ENCODE peak calls at places on chromosomes 11 and 22, in nine cellular contexts. J is H1, B is transverse colon, Q is sigmoid colon, G is HepG2, U is esophagus muscularis mucosa, Y is suprapubic skin, D is K562, Z is upper lobe of left lung. M is an unnamed sample.
A peak's percentile ranks its signal among the peaks of the same experiment; 100 is the strongest.

GRCh38 chr22:17844150-17844549 is 69.9 kb upstream of the BID start:
- DNase-seq in Q (no peak), U (no peak), J (no peak), Y (no peak), B (no peak), D (no peak), Z (no peak), G (no peak), M (no peak)

GRCh38 chr11:118398797-118399564 is 2.4 kb upstream of the ATP5MG start:
- DNase-seq in Z (no peak), J (no peak), U (no peak), B (no peak), Q (no peak), Y (no peak), D (no peak), G (no peak), M (no peak)

GRCh38 chr22:23404689-23405365 is 175.3 kb downstream of the IGLL1 start:
- DNase-seq in B (no peak), Q (peak; percentile 58), U (no peak), J (peak; percentile 89), Z (peak; percentile 79), G (peak; percentile 35), Y (peak; percentile 71), D (no peak), M (peak; percentile 42)

GRCh38 chr11:66315921-66316811 is 678 bp downstream of the CD248 start:
- DNase-seq in B (no peak), Y (no peak), G (no peak), U (no peak), Q (no peak), D (no peak), Z (peak; percentile 83), J (no peak), M (no peak)

GRCh38 chr11:82823635-82824614 is 76.3 kb downstream of the PRCP start:
- DNase-seq in Z (no peak), B (no peak), Y (no peak), U (no peak), J (no peak), Q (no peak), D (no peak), G (no peak), M (no peak)

GRCh38 chr11:110184974-110185597 is 91.9 kb downstream of the ZC3H12C start:
- DNase-seq in Y (no peak), U (no peak), G (peak; percentile 14), Z (no peak), B (no peak), Q (no peak), J (no peak), D (no peak), M (no peak)

GRCh38 chr11:103257360-103257759 is 148.1 kb downstream of the DYNC2H1 start:
- DNase-seq in D (no peak), Q (no peak), Z (no peak), B (no peak), Y (no peak), U (no peak), G (peak; percentile 3), J (no peak), M (no peak)

GRCh38 chr11:65491614-65492386 is 7.0 kb upstream of the MALAT1 start:
- DNase-seq in B (peak; percentile 90), D (peak; percentile 73), G (no peak), Y (peak; percentile 96), U (no peak), Z (no peak), J (peak; percentile 64), Q (peak; percentile 94), M (peak; percentile 86)

GRCh38 chr22:50738649-50739227 is 734 bp downstream of the ACR start:
- DNase-seq in Y (no peak), Z (no peak), B (no peak), G (no peak), U (no peak), Q (no peak), J (no peak), D (no peak), M (peak; percentile 15)

GRCh38 chr11:44978279-44978960 is 27.7 kb upstream of the TP53I11 start:
- DNase-seq in J (no peak), B (no peak), Q (no peak), Z (no peak), G (no peak), Y (no peak), D (no peak), U (no peak), M (no peak)

GRCh38 chr11:65569164-65569972 is 909 bp upstream of the ZNRD2 start:
- DNase-seq in Y (no peak), D (no peak), B (no peak), U (no peak), G (no peak), J (no peak), Q (no peak), Z (peak; percentile 87), M (no peak)

DNA sequence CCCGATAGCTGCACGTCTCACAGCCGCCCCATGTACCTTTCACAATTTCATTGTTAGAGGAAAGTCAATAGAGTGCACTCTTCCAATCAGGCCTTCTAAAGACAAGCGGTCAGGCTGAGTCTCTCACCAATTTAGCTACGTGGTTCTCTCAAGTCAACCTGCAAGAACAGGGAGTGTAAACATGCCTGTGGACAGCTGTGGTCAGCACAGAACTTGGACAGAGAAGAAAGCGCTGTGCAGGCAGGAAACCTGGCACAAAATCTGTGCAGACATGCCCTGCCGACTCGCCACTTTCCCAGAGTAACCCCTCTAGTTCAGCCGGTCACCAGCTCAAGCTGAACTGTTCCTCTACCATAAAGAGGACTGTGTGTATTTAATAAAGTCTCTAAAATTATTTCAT is 39.5 kb downstream of the CHKA start:
- DNase-seq in J (no peak), Q (no peak), Z (no peak), G (no peak), U (no peak), D (no peak), B (no peak), Y (no peak), M (peak; percentile 79)
- TF ChIP-seq POLR2AphosphoS5 in J (no peak), Q (no peak), Z (no peak), G (no peak), U (peak; percentile 7), D (no peak), B (no peak), Y (no peak), M (peak; percentile 28)

GRCh38 chr11:111456086-111456858 is 55.9 kb downstream of the BTG4 start:
- DNase-seq in D (no peak), B (no peak), U (peak; percentile 85), J (no peak), Q (no peak), G (no peak), Y (peak; percentile 60), Z (peak; percentile 36), M (no peak)

GRCh38 chr11:111452817-111453607 is 59.2 kb downstream of the BTG4 start:
- DNase-seq in U (no peak), J (no peak), B (no peak), Y (peak; percentile 53), Z (no peak), Q (no peak), D (no peak), G (no peak), M (no peak)

GRCh38 chr11:111456859-111457730 is 55.1 kb downstream of the BTG4 start:
- DNase-seq in J (no peak), G (no peak), Z (peak; percentile 45), Y (peak; percentile 67), D (no peak), U (peak; percentile 89), B (no peak), Q (no peak), M (no peak)

GRCh38 chr11:111455291-111456085 is 56.7 kb downstream of the BTG4 start:
- DNase-seq in J (no peak), G (no peak), Y (peak; percentile 61), Z (peak; percentile 52), Q (no peak), B (no peak), U (peak; percentile 83), D (no peak), M (no peak)

DNA sequence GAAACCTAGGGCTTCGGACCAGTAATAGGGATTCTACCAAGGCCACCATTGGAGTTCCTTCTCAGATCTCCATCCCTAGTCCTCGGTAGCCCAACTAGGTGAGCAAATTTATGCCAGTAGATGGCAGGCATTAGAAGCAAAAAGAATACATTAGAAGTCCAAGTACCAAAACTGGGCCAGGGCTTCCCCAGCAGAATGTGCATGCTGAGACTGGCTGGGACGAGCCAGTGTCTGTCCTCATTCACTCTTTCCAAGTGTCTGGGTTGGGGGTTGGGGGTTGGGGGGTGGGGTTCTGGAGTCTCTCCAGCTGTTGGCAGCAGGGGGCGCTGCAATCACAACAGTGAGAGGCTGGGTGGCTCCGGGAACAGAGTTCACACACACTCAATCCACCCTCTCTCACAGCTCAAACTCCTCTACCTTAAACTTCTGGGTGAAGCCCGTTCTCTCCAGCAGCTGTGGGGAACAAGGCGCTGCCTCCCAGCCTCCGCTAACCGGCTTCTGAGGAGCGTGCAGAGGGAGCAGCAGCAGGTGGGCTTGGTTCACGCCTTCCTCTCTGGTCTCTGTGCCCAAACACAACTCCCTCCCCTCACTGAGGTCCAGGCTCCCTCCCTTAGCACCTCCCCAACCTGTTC is 57.5 kb downstream of the BTG4 start:
- DNase-seq in B (peak; percentile 46), D (peak; percentile 80), Q (no peak), G (peak; percentile 42), Y (peak; percentile 62), U (no peak), J (peak; percentile 88), Z (peak; percentile 33), M (no peak)
- TF ChIP-seq EP300 in B (no peak), D (no peak), Q (no peak), G (no peak), Y (no peak), U (no peak), J (no peak), Z (no peak), M (no peak)

GRCh38 chr11:9293646-9294045 is 20.7 kb downstream of the TMEM41B start:
- DNase-seq in G (no peak), Z (no peak), D (no peak), J (peak; percentile 24), Q (no peak), U (no peak), Y (no peak), B (no peak), M (no peak)
- TF ChIP-seq POLR2A in G (no peak), Z (no peak), D (no peak), J (no peak), Q (no peak), U (no peak), Y (no peak), B (no peak), M (no peak)

GRCh38 chr11:120337133-120337895 is 1.1 kb downstream of the ARHGEF12 start:
- DNase-seq in J (no peak), Q (peak; percentile 68), B (peak; percentile 43), D (no peak), Y (no peak), G (peak; percentile 62), Z (no peak), U (no peak), M (no peak)

GRCh38 chr11:120335596-120335927 is 651 bp upstream of the ARHGEF12 start:
- DNase-seq in Q (no peak), G (no peak), D (no peak), Z (peak; percentile 89), U (no peak), Y (no peak), J (no peak), B (no peak), M (peak; percentile 47)

GRCh38 chr11:120334894-120335462 is 1.2 kb upstream of the ARHGEF12 start:
- DNase-seq in Z (no peak), J (peak; percentile 67), U (no peak), Y (no peak), G (peak; percentile 74), D (peak; percentile 57), B (peak; percentile 74), Q (peak; percentile 82), M (peak; percentile 64)

GRCh38 chr11:120336641-120337132 is 474 bp downstream of the ARHGEF12 start:
- DNase-seq in G (no peak), Q (peak; percentile 77), U (no peak), Z (peak; percentile 92), B (peak; percentile 62), D (peak; percentile 66), J (peak; percentile 81), Y (no peak), M (no peak)

GRCh38 chr11:120335928-120336640 is at the start of gene ARHGEF12:
- DNase-seq in J (peak; percentile 92), U (peak; percentile 97), Q (peak; percentile 98), Z (peak; percentile 99), B (peak; percentile 96), Y (peak; percentile 96), D (peak; percentile 93), G (peak; percentile 88), M (peak; percentile 96)
- TF ChIP-seq POLR2AphosphoS5 in J (no peak), U (peak; percentile 71), Q (peak; percentile 82), Z (no peak), B (peak; percentile 80), Y (no peak), D (peak; percentile 59), G (no peak), M (peak; percentile 71)

M was measured in stomach.